ENCODE peak calls at places on chromosomes 3 and 15, in six cellular contexts. S is H1, T is GM12878, J is K562, U is HCT116, E is HepG2. P is an unnamed sample.
A peak's percentile ranks its signal among the peaks of the same experiment; 100 is the strongest.

GRCh38 chr3:71787851-71788405 is 3.0 kb upstream of the PROK2 start:
- DNase-seq in S (no peak), T (no peak), J (no peak), U (no peak), E (no peak), P (no peak)

GRCh38 chr3:188529228-188529627 is 375.3 kb downstream of the LPP start:
- DNase-seq in S (no peak), T (no peak), J (no peak), U (no peak), E (no peak), P (no peak)

GRCh38 chr15:52689562-52689961 is 10.4 kb upstream of the ATOSA start:
- DNase-seq in S (no peak), T (no peak), J (no peak), U (no peak), E (no peak), P (no peak)

GRCh38 chr3:139327861-139328260 is 16.0 kb upstream of the MRPS22 start:
- DNase-seq in S (no peak), T (no peak), J (no peak), U (no peak), E (no peak), P (no peak)

GRCh38 chr3:37944243-37944955 is 46.2 kb upstream of the VILL start:
- DNase-seq in S (no peak), T (no peak), J (no peak), U (no peak), E (no peak), P (no peak)

GRCh38 chr15:101027920-101028319 is 108.8 kb downstream of the LRRK1 start:
- DNase-seq in S (no peak), T (no peak), J (no peak), U (no peak), E (no peak), P (no peak)

GRCh38 chr3:179260949-179261765 is 10.2 kb upstream of the KCNMB3 start:
- DNase-seq in S (no peak), T (no peak), J (peak; percentile 93), U (no peak), E (peak; percentile 37), P (no peak)

GRCh38 chr3:7874116-7874515 is 627.5 kb upstream of the LMCD1 start:
- DNase-seq in S (no peak), T (no peak), J (no peak), U (peak; percentile 51), E (no peak), P (no peak)

GRCh38 chr3:72100062-72100511 is 315.1 kb upstream of the PROK2 start:
- DNase-seq in S (no peak), T (no peak), J (no peak), U (no peak), E (no peak), P (no peak)

GRCh38 chr3:88732211-88732610 is 375.2 kb upstream of the EPHA3 start:
- DNase-seq in S (no peak), T (no peak), J (no peak), U (no peak), E (no peak), P (no peak)

GRCh38 chr3:184002469-184002868 is 15.2 kb downstream of the ABCC5 start:
- DNase-seq in S (no peak), T (no peak), J (no peak), U (no peak), E (no peak), P (no peak)

GRCh38 chr15:68499620-68500312 is 67.8 kb upstream of the ITGA11 start:
- DNase-seq in S (no peak), T (no peak), J (no peak), U (no peak), E (no peak), P (no peak)

GRCh38 chr3:18443670-18444596 is 18.8 kb upstream of the SATB1 start:
- DNase-seq in S (no peak), T (no peak), J (no peak), U (no peak), E (no peak), P (no peak)

GRCh38 chr3:13281657-13282527 is 138.2 kb downstream of the NUP210 start:
- DNase-seq in S (no peak), T (no peak), J (peak; percentile 62), U (no peak), E (peak; percentile 69), P (no peak)
- H3K4me3 ChIP-seq in S (peak overlapping the region; percentile 51), T (no peak overlapping the region), J (peak overlapping the region; percentile 29), U (no peak overlapping the region), E (peak overlapping the region; percentile 94), P (peak overlapping the region; percentile 66)

GRCh38 chr15:65884511-65884910 is 15.2 kb downstream of the RAB11A start:
- DNase-seq in S (no peak), T (no peak), J (no peak), U (no peak), E (no peak), P (no peak)

GRCh38 chr15:65885668-65886218 is 16.5 kb downstream of the RAB11A start:
- DNase-seq in S (no peak), T (no peak), J (no peak), U (no peak), E (no peak), P (no peak)

GRCh38 chr15:65877752-65878151 is 8.5 kb downstream of the RAB11A start:
- DNase-seq in S (no peak), T (no peak), J (no peak), U (no peak), E (no peak), P (no peak)

GRCh38 chr15:65883571-65883970 is 14.3 kb downstream of the RAB11A start:
- DNase-seq in S (no peak), T (no peak), J (no peak), U (no peak), E (no peak), P (no peak)

GRCh38 chr15:65881766-65882434 is 12.6 kb downstream of the RAB11A start:
- DNase-seq in S (no peak), T (no peak), J (no peak), U (no peak), E (no peak), P (no peak)
- H3K9ac ChIP-seq in S (no peak overlapping the region), T (no peak overlapping the region), J (no peak overlapping the region), U (no peak overlapping the region), E (no peak overlapping the region), P (no peak overlapping the region)

GRCh38 chr15:43093026-43093425 is 12.8 kb downstream of the UBR1 start:
- DNase-seq in S (no peak), T (no peak), J (no peak), U (no peak), E (no peak), P (no peak)
- TF ChIP-seq ZNF274 in S (no peak), T (no peak), J (no peak), U (no peak), E (no peak), P (no peak)

GRCh38 chr3:113005622-113006021 is 14.8 kb downstream of the GTPBP8 start:
- DNase-seq in S (no peak), T (no peak), J (no peak), U (no peak), E (no peak), P (no peak)

GRCh38 chr3:113013593-113013992 is 22.8 kb downstream of the GTPBP8 start:
- DNase-seq in S (no peak), T (no peak), J (no peak), U (no peak), E (no peak), P (no peak)

GRCh38 chr3:113002676-113003075 is 11.9 kb downstream of the GTPBP8 start:
- DNase-seq in S (no peak), T (no peak), J (no peak), U (no peak), E (no peak), P (no peak)

GRCh38 chr3:113006350-113007056 is 15.7 kb downstream of the GTPBP8 start:
- DNase-seq in S (no peak), T (no peak), J (no peak), U (no peak), E (no peak), P (no peak)

DNA sequence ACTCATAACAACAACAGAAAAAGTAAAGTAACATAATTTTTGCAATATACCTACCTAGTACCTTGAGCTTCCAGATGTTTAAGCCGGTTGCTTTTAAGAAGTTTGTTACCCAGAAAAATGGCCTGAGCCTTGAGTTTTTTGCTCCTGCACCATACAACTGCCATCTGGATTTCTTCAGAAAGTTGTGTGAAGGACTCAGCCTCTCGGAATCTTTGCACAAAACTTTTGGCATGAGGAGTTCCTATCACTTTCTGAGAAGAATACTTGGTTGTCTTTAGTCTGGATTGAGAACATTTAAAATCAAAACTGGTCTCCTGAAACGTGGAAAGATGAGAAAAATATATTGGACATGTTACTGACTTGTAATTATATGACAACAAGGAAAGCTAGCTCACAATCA is 17.3 kb downstream of the GTPBP8 start:
- DNase-seq in S (no peak), T (no peak), J (no peak), U (no peak), E (no peak), P (no peak)
- H3K4me3 ChIP-seq in S (no peak overlapping the region), T (no peak overlapping the region), J (no peak overlapping the region), U (no peak overlapping the region), E (no peak overlapping the region), P (no peak overlapping the region)

GRCh38 chr15:91694829-91695205 is 158.7 kb upstream of the SLCO3A1 start:
- DNase-seq in S (no peak), T (no peak), J (no peak), U (no peak), E (peak; percentile 39), P (no peak)
- H3K9ac ChIP-seq in S (no peak overlapping the region), T (no peak overlapping the region), J (no peak overlapping the region), U (no peak overlapping the region), E (no peak overlapping the region), P (no peak overlapping the region)

DNA sequence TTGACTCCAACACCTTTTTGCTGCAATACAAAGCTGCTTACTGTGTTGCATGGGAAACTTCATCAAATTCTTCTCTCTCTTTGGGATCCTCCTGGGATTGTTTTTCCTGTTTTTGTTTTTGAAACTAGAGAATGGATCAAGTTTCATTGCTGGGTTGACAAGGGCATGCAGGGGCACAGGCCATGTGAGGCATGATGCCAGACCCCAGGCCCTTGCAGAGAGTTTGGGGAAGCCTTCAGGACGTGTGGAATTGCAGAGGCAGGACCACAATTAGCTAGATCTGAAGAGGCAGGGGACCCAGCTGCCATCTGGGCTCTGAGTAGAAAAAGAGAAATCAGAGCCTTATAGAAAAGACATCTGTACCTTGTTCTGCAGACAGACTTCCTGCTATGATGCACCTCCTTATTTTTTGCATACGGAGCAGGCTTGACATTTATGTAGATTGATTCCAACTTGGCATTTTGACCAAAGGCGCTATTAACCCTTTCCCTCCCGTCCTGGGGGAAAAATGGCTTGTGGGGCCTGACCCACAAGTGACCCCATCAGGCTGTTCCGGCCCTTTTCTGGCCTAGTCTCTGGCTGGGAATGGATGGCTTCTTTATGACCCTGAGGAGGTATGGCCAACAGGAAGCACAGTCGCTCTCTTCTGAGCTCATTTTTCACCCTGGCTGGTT is 44.3 kb upstream of the CHRNB4 start:
- DNase-seq in S (no peak), T (no peak), J (no peak), U (no peak), E (no peak), P (no peak)
- TF ChIP-seq ZNF274 in S (no peak), T (no peak), J (no peak), U (no peak), E (no peak), P (no peak)

GRCh38 chr3:58334013-58334321 is 1.3 kb downstream of the PXK start:
- DNase-seq in S (no peak), T (no peak), J (no peak), U (no peak), E (peak; percentile 70), P (no peak)
- H3K4me3 ChIP-seq in S (no peak overlapping the region), T (peak overlapping the region; percentile 93), J (peak overlapping the region; percentile 72), U (peak overlapping the region; percentile 67), E (peak overlapping the region; percentile 91), P (no peak overlapping the region)